ENCODE peak calls at places on chromosomes 3 and 15, in six cellular contexts. V, E, G, U, A and I are unnamed samples.

GRCh38 chr3:86990734-86991481 is at the start of gene VGLL3:
- DNase-seq in V (no peak), E (peak; percentile 7), G (no peak), U (no peak), A (peak; percentile 88), I (no peak)

GRCh38 chr15:96314508-96314907 is 16.0 kb upstream of the NR2F2 start:
- DNase-seq in V (no peak), E (no peak), G (no peak), U (no peak), A (no peak), I (no peak)

GRCh38 chr3:171135536-171135935 is 109.0 kb upstream of the SLC2A2 start:
- DNase-seq in V (no peak), E (no peak), G (no peak), U (no peak), A (no peak), I (no peak)

GRCh38 chr3:53996153-53996861 is 104.6 kb upstream of the SELENOK start:
- DNase-seq in V (no peak), E (no peak), G (no peak), U (no peak), A (no peak), I (no peak)

GRCh38 chr3:177615015-177615414 is 417.7 kb upstream of the TBL1XR1 start:
- DNase-seq in V (peak; percentile 26), E (no peak), G (no peak), U (peak; percentile 82), A (no peak), I (no peak)

GRCh38 chr3:5431811-5432378 is 244.4 kb downstream of the EDEM1 start:
- DNase-seq in V (no peak), E (no peak), G (no peak), U (no peak), A (no peak), I (no peak)

GRCh38 chr3:122668930-122669730 is 11.5 kb upstream of the PARP14 start:
- DNase-seq in V (peak; percentile 8), E (no peak), G (no peak), U (peak; percentile 50), A (no peak), I (no peak)

GRCh38 chr3:8629151-8630021 is 15.2 kb downstream of the SSUH2 start:
- DNase-seq in V (peak; percentile 90), E (peak; percentile 53), G (peak; percentile 12), U (no peak), A (no peak), I (no peak)

GRCh38 chr3:193852901-193853300 is 259.9 kb downstream of the OPA1 start:
- DNase-seq in V (no peak), E (no peak), G (no peak), U (no peak), A (no peak), I (no peak)

GRCh38 chr3:123168605-123169004 is 33.1 kb upstream of the SEC22A start:
- DNase-seq in V (no peak), E (no peak), G (no peak), U (no peak), A (no peak), I (no peak)

GRCh38 chr15:54792526-54792925 is 404.2 kb downstream of the RSL24D1 start:
- DNase-seq in V (no peak), E (no peak), G (no peak), U (no peak), A (no peak), I (no peak)
- TF ChIP-seq POLR2AphosphoS5 in V (no peak), E (no peak), G (no peak), U (no peak), A (no peak), I (no peak)

GRCh38 chr3:51392301-51393095 is 1.4 kb downstream of the RBM15B start:
- DNase-seq in V (peak; percentile 13), E (no peak), G (no peak), U (no peak), A (no peak), I (no peak)
- TF ChIP-seq POLR2A in V (no peak), E (no peak), G (no peak), U (no peak), A (no peak), I (no peak)

DNA sequence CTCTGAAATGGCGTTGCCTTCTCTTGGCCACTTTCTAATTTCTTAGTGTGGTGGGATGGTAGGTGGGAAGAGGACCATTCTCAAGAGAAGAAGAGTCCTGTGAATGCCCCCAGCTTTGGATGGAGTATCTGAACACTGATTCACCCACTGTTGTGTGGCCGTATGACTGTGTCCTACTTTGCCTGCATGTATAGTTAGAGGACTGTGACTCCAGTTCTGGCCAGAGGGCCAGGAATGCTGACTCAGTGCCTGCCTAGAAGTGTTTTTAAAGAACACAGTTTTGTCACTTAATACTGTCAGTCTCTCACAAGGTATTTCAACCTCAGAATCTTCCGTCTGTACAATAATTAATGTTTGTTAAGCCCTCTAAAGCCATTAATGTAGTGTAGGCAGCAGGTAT is 2.1 kb downstream of the SEC61A1 start:
- DNase-seq in V (no peak), E (no peak), G (no peak), U (no peak), A (no peak), I (no peak)
- TF ChIP-seq TAF1 in V (no peak), E (no peak), G (no peak), U (no peak), A (no peak), I (no peak)

DNA sequence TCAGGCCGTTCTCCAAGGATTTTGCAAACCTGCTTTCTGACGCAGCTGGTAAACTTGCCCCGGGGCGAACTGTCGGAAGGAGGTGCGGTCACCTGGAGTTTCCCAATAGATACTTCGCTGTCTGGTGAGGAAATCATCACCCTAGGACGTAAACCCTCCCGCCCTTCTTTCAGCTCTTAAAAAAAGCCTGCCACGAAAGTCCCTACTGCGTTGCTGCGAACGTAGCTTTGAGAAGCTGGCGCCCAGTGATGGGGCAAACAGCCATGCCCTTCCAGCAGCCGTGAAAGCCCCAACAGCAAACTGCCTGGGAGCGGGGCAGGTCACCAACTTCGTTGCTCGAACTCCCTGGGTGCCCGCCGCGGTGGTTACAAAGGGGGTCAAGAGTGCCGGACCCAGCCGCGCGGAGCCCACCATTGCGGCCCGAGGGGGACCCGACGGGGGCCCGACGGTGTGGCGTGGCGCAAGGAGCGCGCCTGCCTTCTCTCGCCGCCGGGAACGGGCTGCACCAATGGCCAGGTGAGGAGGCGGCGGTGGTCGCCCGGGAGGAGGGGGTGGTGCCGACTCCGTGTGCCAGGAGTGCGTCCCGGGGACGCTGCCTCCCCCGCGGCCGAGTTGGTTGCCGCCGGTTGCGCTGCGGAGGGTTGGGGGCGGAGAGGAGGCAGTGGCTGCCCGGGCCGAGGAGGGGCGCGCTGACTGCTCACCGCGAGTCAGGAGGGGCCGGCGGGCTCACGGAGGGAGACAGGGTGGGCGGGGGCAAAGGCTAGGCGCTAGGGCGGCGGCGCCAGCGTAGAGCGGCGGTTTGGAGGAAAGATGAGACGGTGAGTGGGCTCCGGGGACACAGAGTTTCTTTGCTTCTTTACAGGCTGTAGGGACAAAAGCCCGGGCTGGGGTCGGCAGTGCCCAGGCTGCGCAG is at the start of gene PHLDB2:
- DNase-seq in V (no peak), E (peak; percentile 41), G (no peak), U (peak; percentile 68), A (peak; percentile 89), I (peak; percentile 37)
- TF ChIP-seq POLR2AphosphoS5 in V (no peak), E (no peak), G (no peak), U (peak; percentile 25), A (no peak), I (no peak)